ENCODE peak calls at places on chromosome 17, in six cellular contexts. One of them, this sample, is unnamed.

GRCh38 chr17:60908324-60908723 is 230.7 kb downstream of the BCAS3 start:
- DNase-seq in HCT116: no peak
- DNase-seq in pancreas: no peak
- DNase-seq in right atrium auricular region: no peak
- DNase-seq in A549: no peak
- DNase-seq in brain microvascular endothelial cell: no peak
- DNase-seq in this sample: no peak

GRCh38 chr17:4986403-4986802 is 1.1 kb downstream of the CAMTA2 start:
- DNase-seq in brain microvascular endothelial cell: no peak
- DNase-seq in HCT116: no peak
- DNase-seq in A549: no peak
- DNase-seq in pancreas: no peak
- DNase-seq in right atrium auricular region: no peak
- DNase-seq in this sample: no peak

GRCh38 chr17:54982399-54982798 is 13.8 kb downstream of the STXBP4 start:
- DNase-seq in A549: peak
- DNase-seq in brain microvascular endothelial cell: peak
- DNase-seq in right atrium auricular region: no peak
- DNase-seq in pancreas: no peak
- DNase-seq in HCT116: no peak
- DNase-seq in this sample: no peak

GRCh38 chr17:61500287-61500686 is 48.1 kb downstream of the TBX4 start:
- DNase-seq in pancreas: no peak
- DNase-seq in right atrium auricular region: no peak
- DNase-seq in A549: no peak
- DNase-seq in HCT116: no peak
- DNase-seq in brain microvascular endothelial cell: no peak
- DNase-seq in this sample: no peak

GRCh38 chr17:72852267-72852945 is 240.1 kb downstream of the SLC39A11 start:
- DNase-seq in brain microvascular endothelial cell: no peak
- DNase-seq in right atrium auricular region: no peak
- DNase-seq in pancreas: no peak
- DNase-seq in HCT116: no peak
- DNase-seq in A549: peak
- DNase-seq in this sample: no peak

GRCh38 chr17:78537217-78537860 is 39.9 kb downstream of the DNAH17 start:
- DNase-seq in pancreas: no peak
- DNase-seq in HCT116: no peak
- DNase-seq in A549: no peak
- DNase-seq in brain microvascular endothelial cell: no peak
- DNase-seq in right atrium auricular region: no peak
- DNase-seq in this sample: no peak

GRCh38 chr17:41797377-41797776 is 10.9 kb upstream of the JUP start:
- DNase-seq in pancreas: no peak
- DNase-seq in A549: no peak
- DNase-seq in right atrium auricular region: no peak
- DNase-seq in brain microvascular endothelial cell: no peak
- DNase-seq in HCT116: no peak
- DNase-seq in this sample: no peak

GRCh38 chr17:82157046-82158035 is 55.3 kb downstream of the CCDC57 start:
- DNase-seq in pancreas: no peak
- DNase-seq in brain microvascular endothelial cell: no peak
- DNase-seq in A549: no peak
- DNase-seq in HCT116: no peak
- DNase-seq in right atrium auricular region: no peak
- DNase-seq in this sample: no peak

GRCh38 chr17:75370288-75370687 is 35.2 kb downstream of the GRB2 start:
- DNase-seq in HCT116: no peak
- DNase-seq in right atrium auricular region: no peak
- DNase-seq in A549: no peak
- DNase-seq in brain microvascular endothelial cell: no peak
- DNase-seq in pancreas: no peak
- DNase-seq in this sample: peak

GRCh38 chr17:44170499-44171201 is at the start of gene ASB16:
- DNase-seq in right atrium auricular region: no peak
- DNase-seq in A549: no peak
- DNase-seq in brain microvascular endothelial cell: no peak
- DNase-seq in HCT116: no peak
- DNase-seq in pancreas: peak
- DNase-seq in this sample: no peak

GRCh38 chr17:69503711-69504110 is 89.2 kb downstream of the MAP2K6 start:
- DNase-seq in A549: no peak
- DNase-seq in right atrium auricular region: no peak
- DNase-seq in brain microvascular endothelial cell: no peak
- DNase-seq in pancreas: no peak
- DNase-seq in HCT116: no peak
- DNase-seq in this sample: no peak

GRCh38 chr17:69508814-69509213 is 94.3 kb downstream of the MAP2K6 start:
- DNase-seq in pancreas: no peak
- DNase-seq in A549: no peak
- DNase-seq in right atrium auricular region: no peak
- DNase-seq in brain microvascular endothelial cell: no peak
- DNase-seq in HCT116: no peak
- DNase-seq in this sample: no peak

GRCh38 chr17:69502488-69502887 is 88.0 kb downstream of the MAP2K6 start:
- DNase-seq in brain microvascular endothelial cell: no peak
- DNase-seq in HCT116: no peak
- DNase-seq in A549: no peak
- DNase-seq in right atrium auricular region: no peak
- DNase-seq in pancreas: no peak
- DNase-seq in this sample: no peak

GRCh38 chr17:69506489-69506888 is 92.0 kb downstream of the MAP2K6 start:
- DNase-seq in HCT116: no peak
- DNase-seq in pancreas: no peak
- DNase-seq in A549: peak
- DNase-seq in brain microvascular endothelial cell: no peak
- DNase-seq in right atrium auricular region: no peak
- DNase-seq in this sample: no peak

GRCh38 chr17:69505740-69506139 is 91.2 kb downstream of the MAP2K6 start:
- DNase-seq in HCT116: no peak
- DNase-seq in pancreas: no peak
- DNase-seq in A549: no peak
- DNase-seq in brain microvascular endothelial cell: no peak
- DNase-seq in right atrium auricular region: no peak
- DNase-seq in this sample: no peak
- H3K27ac ChIP-seq in HCT116: no peak
- H3K27ac ChIP-seq in pancreas: no peak
- H3K27ac ChIP-seq in A549: no peak
- H3K27ac ChIP-seq in brain microvascular endothelial cell: no peak
- H3K27ac ChIP-seq in right atrium auricular region: no peak
- H3K27ac ChIP-seq in this sample: no peak

DNA sequence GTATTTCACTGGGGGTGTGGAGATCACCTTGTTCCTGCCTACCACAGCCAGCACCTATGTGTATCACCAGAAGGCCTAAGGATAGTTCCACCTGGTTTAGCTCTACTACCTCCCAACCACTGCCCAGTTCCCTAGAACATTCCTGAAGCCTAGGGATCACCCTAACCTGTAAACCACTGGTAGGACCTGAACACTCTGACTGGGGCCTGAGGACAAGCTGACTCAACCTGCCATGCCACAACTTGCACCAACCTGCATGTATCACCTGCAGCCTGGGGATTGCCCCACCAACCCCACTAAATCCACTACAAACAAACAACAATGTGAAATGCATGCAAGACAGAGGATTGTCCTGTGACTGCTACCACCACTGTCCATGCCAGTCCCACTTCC is 128.1 kb downstream of the KIF2B start:
- DNase-seq in A549: no peak
- DNase-seq in right atrium auricular region: no peak
- DNase-seq in brain microvascular endothelial cell: no peak
- DNase-seq in HCT116: no peak
- DNase-seq in pancreas: no peak
- DNase-seq in this sample: no peak
- H3K27ac ChIP-seq in A549: no peak
- H3K27ac ChIP-seq in right atrium auricular region: no peak
- H3K27ac ChIP-seq in brain microvascular endothelial cell: no peak
- H3K27ac ChIP-seq in HCT116: no peak
- H3K27ac ChIP-seq in pancreas: no peak
- H3K27ac ChIP-seq in this sample: no peak

GRCh38 chr17:64177346-64178010 is 47.5 kb upstream of the ERN1 start:
- DNase-seq in HCT116: no peak
- DNase-seq in brain microvascular endothelial cell: no peak
- DNase-seq in pancreas: no peak
- DNase-seq in right atrium auricular region: no peak
- DNase-seq in A549: no peak
- DNase-seq in this sample: no peak

GRCh38 chr17:64182325-64183012 is 52.5 kb upstream of the ERN1 start:
- DNase-seq in pancreas: no peak
- DNase-seq in right atrium auricular region: no peak
- DNase-seq in HCT116: no peak
- DNase-seq in brain microvascular endothelial cell: no peak
- DNase-seq in A549: no peak
- DNase-seq in this sample: no peak

GRCh38 chr17:64178011-64178825 is 48.3 kb upstream of the ERN1 start:
- DNase-seq in right atrium auricular region: no peak
- DNase-seq in A549: no peak
- DNase-seq in brain microvascular endothelial cell: no peak
- DNase-seq in HCT116: no peak
- DNase-seq in pancreas: no peak
- DNase-seq in this sample: no peak

GRCh38 chr17:64180089-64180488 is 50.1 kb upstream of the ERN1 start:
- DNase-seq in pancreas: no peak
- DNase-seq in brain microvascular endothelial cell: no peak
- DNase-seq in right atrium auricular region: no peak
- DNase-seq in HCT116: no peak
- DNase-seq in A549: no peak
- DNase-seq in this sample: no peak

DNA sequence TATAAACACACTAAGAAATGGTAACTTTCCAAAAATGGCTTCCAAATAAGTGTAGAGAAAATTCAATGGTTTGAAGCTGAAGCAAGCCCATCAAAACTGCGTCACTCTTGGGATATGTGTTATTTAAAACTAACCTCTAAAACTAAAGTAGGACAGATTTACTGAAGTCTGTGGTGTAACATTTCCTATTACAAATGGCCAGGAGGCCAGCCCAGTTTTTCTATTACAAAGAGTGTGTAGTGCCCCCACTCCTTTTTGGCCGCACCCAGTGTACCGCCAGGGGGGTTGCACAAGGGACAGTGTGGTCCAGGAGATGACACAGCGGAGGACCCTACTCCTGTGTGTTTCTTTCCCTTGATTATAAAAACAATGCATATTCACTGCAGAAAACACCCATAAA is 50.7 kb upstream of the ERN1 start:
- DNase-seq in pancreas: no peak
- DNase-seq in right atrium auricular region: no peak
- DNase-seq in brain microvascular endothelial cell: no peak
- DNase-seq in HCT116: no peak
- DNase-seq in A549: no peak
- DNase-seq in this sample: no peak
- H3K27ac ChIP-seq in pancreas: no peak
- H3K27ac ChIP-seq in right atrium auricular region: peak
- H3K27ac ChIP-seq in brain microvascular endothelial cell: no peak
- H3K27ac ChIP-seq in HCT116: no peak
- H3K27ac ChIP-seq in A549: no peak
- H3K27ac ChIP-seq in this sample: no peak

DNA sequence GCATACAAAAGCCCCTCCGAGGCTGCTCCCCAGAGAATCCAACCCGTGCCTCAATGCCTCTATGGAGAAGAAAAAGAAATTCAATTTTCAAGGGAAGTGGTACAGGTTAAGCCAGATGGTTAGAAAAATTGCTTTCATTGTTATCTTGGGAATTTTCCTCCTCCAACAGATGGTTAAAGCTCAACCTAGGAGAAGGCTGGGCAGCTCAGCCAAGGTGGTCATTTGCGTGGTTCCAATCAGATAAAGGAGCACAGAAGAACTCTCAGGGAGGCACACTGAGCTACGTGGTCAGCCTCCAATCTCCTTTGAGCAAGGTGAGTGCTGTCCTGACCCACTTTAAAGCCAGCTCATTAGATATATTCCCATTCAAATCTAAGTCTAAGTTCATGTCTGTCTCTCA is 106.7 kb downstream of the STX8 start:
- DNase-seq in HCT116: no peak
- DNase-seq in right atrium auricular region: no peak
- DNase-seq in brain microvascular endothelial cell: no peak
- DNase-seq in A549: no peak
- DNase-seq in pancreas: no peak
- DNase-seq in this sample: no peak
- H3K27ac ChIP-seq in HCT116: no peak
- H3K27ac ChIP-seq in right atrium auricular region: no peak
- H3K27ac ChIP-seq in brain microvascular endothelial cell: no peak
- H3K27ac ChIP-seq in A549: no peak
- H3K27ac ChIP-seq in pancreas: no peak
- H3K27ac ChIP-seq in this sample: no peak